ENCODE peak calls at places on chromosomes 7 and 10, in six cellular contexts. M, N, Y, R, S and J are unnamed samples.
A peak's percentile ranks its signal among the peaks of the same experiment; 100 is the strongest.

GRCh38 chr7:10940748-10941358 is 32.8 kb upstream of the PHF14 start:
- DNase-seq in M (no peak), N (no peak), Y (no peak), R (peak; percentile 66), S (peak; percentile 9), J (no peak)

GRCh38 chr7:150367677-150368097 is 935 bp upstream of the REPIN1 start:
- DNase-seq in M (no peak), N (no peak), Y (no peak), R (no peak), S (peak; percentile 83), J (no peak)

GRCh38 chr7:143331179-143331825 is 15.4 kb downstream of the CLCN1 start:
- DNase-seq in M (no peak), N (no peak), Y (peak; percentile 77), R (no peak), S (peak; percentile 38), J (no peak)

GRCh38 chr10:26890956-26891355 is 30.2 kb upstream of the ABI1 start:
- DNase-seq in M (peak; percentile 76), N (no peak), Y (no peak), R (peak; percentile 71), S (no peak), J (peak; percentile 56)

GRCh38 chr7:42869131-42870020 is 42.5 kb downstream of the C7orf25 start:
- DNase-seq in M (no peak), N (no peak), Y (no peak), R (no peak), S (no peak), J (no peak)

GRCh38 chr10:35488228-35488627 is 116.9 kb upstream of the GJD4 start:
- DNase-seq in M (no peak), N (no peak), Y (no peak), R (no peak), S (no peak), J (no peak)

GRCh38 chr10:122487231-122487765 is 25.9 kb downstream of the HTRA1 start:
- DNase-seq in M (peak; percentile 28), N (no peak), Y (no peak), R (peak; percentile 63), S (no peak), J (no peak)

GRCh38 chr7:92633211-92633906 is 43.2 kb upstream of the FAM133B start:
- DNase-seq in M (no peak), N (no peak), Y (no peak), R (peak; percentile 52), S (peak; percentile 30), J (peak; percentile 76)

GRCh38 chr7:81684513-81685262 is 85.2 kb downstream of the HGF start:
- DNase-seq in M (peak; percentile 5), N (peak; percentile 96), Y (peak; percentile 91), R (peak; percentile 87), S (peak; percentile 71), J (peak; percentile 98)

GRCh38 chr10:57657164-57657765 is 610.4 kb downstream of the IPMK start:
- DNase-seq in M (peak; percentile 78), N (no peak), Y (no peak), R (peak; percentile 70), S (peak; percentile 21), J (peak; percentile 44)

GRCh38 chr10:26341701-26342100 is 96.4 kb upstream of the APBB1IP start:
- DNase-seq in M (no peak), N (no peak), Y (no peak), R (no peak), S (no peak), J (no peak)

GRCh38 chr10:30534465-30535144 is 94.9 kb downstream of the LYZL2 start:
- DNase-seq in M (peak; percentile 80), N (peak; percentile 92), Y (peak; percentile 66), R (peak; percentile 92), S (peak; percentile 61), J (peak; percentile 48)

GRCh38 chr7:151071032-151071866 is 9.4 kb downstream of the FASTK start:
- DNase-seq in M (no peak), N (no peak), Y (no peak), R (no peak), S (no peak), J (no peak)

GRCh38 chr7:127066974-127067373 is 185.8 kb downstream of the GRM8 start:
- DNase-seq in M (peak; percentile 56), N (no peak), Y (no peak), R (no peak), S (no peak), J (no peak)

GRCh38 chr10:29610876-29611647 is 23.7 kb downstream of the SVIL start:
- DNase-seq in M (no peak), N (peak; percentile 34), Y (peak; percentile 66), R (no peak), S (no peak), J (no peak)

GRCh38 chr10:97517778-97518561 is 19.2 kb downstream of the UBTD1 start:
- DNase-seq in M (no peak), N (no peak), Y (no peak), R (no peak), S (no peak), J (no peak)

GRCh38 chr10:71766717-71767419 is 6.5 kb downstream of the VSIR start:
- DNase-seq in M (no peak), N (peak; percentile 94), Y (peak; percentile 88), R (peak; percentile 95), S (peak; percentile 85), J (peak; percentile 97)

GRCh38 chr7:24703296-24703695 is 54.0 kb downstream of the GSDME start:
- DNase-seq in M (no peak), N (no peak), Y (no peak), R (no peak), S (no peak), J (no peak)

GRCh38 chr10:32190890-32191491 is 134.8 kb upstream of the KIF5B start:
- DNase-seq in M (peak; percentile 26), N (no peak), Y (no peak), R (no peak), S (no peak), J (no peak)

GRCh38 chr10:35433851-35434426 is 97.6 kb downstream of the CCNY start:
- DNase-seq in M (no peak), N (no peak), Y (no peak), R (no peak), S (no peak), J (peak; percentile 78)

GRCh38 chr10:47409866-47410256 is 25.8 kb upstream of the ZNF488 start:
- DNase-seq in M (no peak), N (no peak), Y (no peak), R (no peak), S (no peak), J (no peak)

GRCh38 chr10:22629843-22630228 is 84.5 kb downstream of the PIP4K2A start:
- DNase-seq in M (no peak), N (no peak), Y (no peak), R (no peak), S (no peak), J (no peak)

GRCh38 chr7:5646846-5647245 is 134.6 kb downstream of the RNF216 start:
- DNase-seq in M (no peak), N (no peak), Y (no peak), R (no peak), S (no peak), J (no peak)

GRCh38 chr10:100327007-100327700 is 2.9 kb downstream of the PKD2L1 start:
- DNase-seq in M (no peak), N (no peak), Y (no peak), R (peak; percentile 73), S (no peak), J (no peak)

GRCh38 chr7:52135403-52135802 is 818.8 kb upstream of the COBL start:
- DNase-seq in M (no peak), N (no peak), Y (no peak), R (no peak), S (no peak), J (no peak)

GRCh38 chr10:95260397-95260881 is 30.4 kb downstream of the PDLIM1 start:
- DNase-seq in M (no peak), N (peak; percentile 67), Y (no peak), R (no peak), S (peak; percentile 62), J (peak; percentile 92)

GRCh38 chr10:122566632-122567031 is 6.1 kb downstream of the DMBT1 start:
- DNase-seq in M (no peak), N (no peak), Y (no peak), R (no peak), S (no peak), J (no peak)

GRCh38 chr7:80635533-80635932 is 2.9 kb upstream of the CD36 start:
- DNase-seq in M (no peak), N (no peak), Y (no peak), R (no peak), S (no peak), J (no peak)

GRCh38 chr7:24889611-24890010 is 90.4 kb downstream of the OSBPL3 start:
- DNase-seq in M (no peak), N (no peak), Y (no peak), R (no peak), S (no peak), J (no peak)

GRCh38 chr7:44107961-44108767 is 4.0 kb downstream of the AEBP1 start:
- DNase-seq in M (no peak), N (no peak), Y (peak; percentile 48), R (no peak), S (no peak), J (no peak)

GRCh38 chr10:4845766-4846165 is 19.8 kb downstream of the AKR1E2 start:
- DNase-seq in M (no peak), N (no peak), Y (no peak), R (no peak), S (no peak), J (no peak)

GRCh38 chr10:50469778-50470193 is 154.0 kb downstream of the SGMS1 start:
- DNase-seq in M (no peak), N (no peak), Y (no peak), R (no peak), S (no peak), J (no peak)
- H3K27ac ChIP-seq in M (no peak overlapping the region), N (no peak overlapping the region), Y (no peak overlapping the region), R (no peak overlapping the region), S (no peak overlapping the region), J (no peak overlapping the region)

GRCh38 chr7:111083423-111083822 is 7.5 kb upstream of the LRRN3 start:
- DNase-seq in M (no peak), N (no peak), Y (no peak), R (no peak), S (no peak), J (peak; percentile 61)
- H3K4me3 ChIP-seq in M (no peak overlapping the region), N (no peak overlapping the region), Y (no peak overlapping the region), R (no peak overlapping the region), S (no peak overlapping the region), J (no peak overlapping the region)

DNA sequence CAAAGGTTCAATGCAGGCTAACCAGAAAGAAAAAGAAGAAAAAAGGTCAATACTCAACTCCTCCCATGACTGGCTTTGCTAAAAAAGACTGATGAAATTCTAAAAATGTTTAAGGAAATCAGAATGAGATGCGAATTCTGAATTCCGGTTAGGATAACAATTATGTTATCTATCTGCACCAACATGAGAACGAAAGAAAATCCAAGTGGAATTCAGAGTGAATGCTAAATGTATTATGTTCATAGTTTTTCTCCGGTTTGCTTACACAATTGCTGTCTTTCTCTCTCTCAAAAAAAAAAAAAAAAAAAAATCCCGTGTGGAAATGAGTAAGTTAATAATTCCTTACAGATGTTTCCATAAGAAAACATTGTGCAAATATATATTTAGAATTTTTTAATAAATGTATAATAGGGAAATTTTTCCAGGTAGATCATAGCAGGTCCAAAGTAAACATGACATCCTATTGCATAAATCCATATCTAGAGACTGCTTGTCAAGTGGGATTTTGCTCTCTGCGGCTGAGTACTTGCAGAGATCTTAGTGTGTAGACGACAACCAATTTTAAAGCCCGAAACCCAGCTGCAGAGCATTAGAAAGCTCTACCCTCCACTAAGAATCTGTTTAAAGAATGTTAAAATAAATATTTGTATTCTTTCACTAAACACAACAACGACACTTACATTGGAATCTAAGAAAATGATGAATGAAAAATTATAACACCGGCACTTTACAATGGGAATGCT is 104.0 kb downstream of the JAZF1 start:
- DNase-seq in M (no peak), N (no peak), Y (no peak), R (no peak), S (no peak), J (peak; percentile 65)
- H3K27ac ChIP-seq in M (no peak overlapping the region), N (no peak overlapping the region), Y (no peak overlapping the region), R (no peak overlapping the region), S (peak overlapping the region; percentile 71), J (peak overlapping the region; percentile 5)

GRCh38 chr7:116591202-116592040 is 66.6 kb downstream of the CAV1 start:
- DNase-seq in M (no peak), N (no peak), Y (no peak), R (no peak), S (no peak), J (no peak)
- H3K4me3 ChIP-seq in M (no peak overlapping the region), N (peak overlapping the region; percentile 13), Y (peak overlapping the region; percentile 44), R (no peak overlapping the region), S (peak overlapping the region; percentile 43), J (no peak overlapping the region)